ENCODE peak calls at places on chromosome 20, in eight cellular contexts. E, A, Q, U, P, Z, X and N are unnamed samples.
A peak's percentile ranks its signal among the peaks of the same experiment; 100 is the strongest.

GRCh38 chr20:32674362-32674789 is 635 bp upstream of the C20orf203 start:
- DNase-seq in P (peak; percentile 70), U (peak; percentile 35), X (peak; percentile 68), E (no peak), A (peak; percentile 41), Z (peak; percentile 70), Q (peak; percentile 67), N (peak; percentile 71)

GRCh38 chr20:50464026-50464724 is 46.0 kb upstream of the PTPN1 start:
- DNase-seq in Z (peak; percentile 41), P (peak; percentile 40), E (peak; percentile 39), Q (peak; percentile 83), U (no peak), A (peak; percentile 65), X (peak; percentile 81), N (peak; percentile 63)

GRCh38 chr20:15162061-15162740 is 824.8 kb upstream of the FLRT3 start:
- DNase-seq in U (no peak), P (no peak), X (no peak), E (no peak), A (no peak), Q (no peak), Z (no peak), N (no peak)

GRCh38 chr20:61643631-61644386 is 391.7 kb downstream of the CDH4 start:
- DNase-seq in Z (no peak), X (no peak), Q (no peak), P (no peak), A (no peak), E (peak; percentile 55), U (no peak), N (no peak)

GRCh38 chr20:44837949-44838348 is 27.6 kb upstream of the RIMS4 start:
- DNase-seq in Z (no peak), U (no peak), A (no peak), Q (no peak), E (no peak), P (no peak), X (no peak), N (no peak)

GRCh38 chr20:46265539-46265938 is 42.8 kb downstream of the CDH22 start:
- DNase-seq in X (no peak), Z (no peak), A (no peak), E (no peak), Q (no peak), P (no peak), U (no peak), N (no peak)

GRCh38 chr20:8431538-8432434 is 299.7 kb downstream of the PLCB1 start:
- DNase-seq in X (peak; percentile 76), A (no peak), E (peak; percentile 76), U (no peak), Z (no peak), P (peak; percentile 95), Q (peak; percentile 9), N (no peak)

GRCh38 chr20:36319356-36320260 is 13.5 kb downstream of the DLGAP4 start:
- DNase-seq in U (no peak), Z (no peak), Q (no peak), E (no peak), P (no peak), X (no peak), A (no peak), N (no peak)

GRCh38 chr20:25494506-25495188 is 87.2 kb downstream of the GINS1 start:
- DNase-seq in P (no peak), Q (no peak), E (no peak), X (no peak), U (no peak), A (no peak), Z (no peak), N (no peak)

GRCh38 chr20:33034901-33035492 is 3.5 kb downstream of the BPIFB6 start:
- DNase-seq in Q (no peak), E (no peak), U (no peak), Z (no peak), X (no peak), P (no peak), A (no peak), N (no peak)

GRCh38 chr20:44217342-44218092 is 6.9 kb upstream of the OSER1 start:
- DNase-seq in U (peak; percentile 20), Q (peak; percentile 86), X (peak; percentile 72), A (peak; percentile 65), P (peak; percentile 69), Z (peak; percentile 57), E (peak; percentile 60), N (peak; percentile 63)

GRCh38 chr20:5488823-5489222 is 172.1 kb upstream of the PROKR2 start:
- DNase-seq in Z (no peak), A (no peak), Q (no peak), X (no peak), E (no peak), P (no peak), U (no peak), N (no peak)

GRCh38 chr20:12605751-12606150 is 403.0 kb upstream of the SPTLC3 start:
- DNase-seq in U (no peak), Q (no peak), A (no peak), P (no peak), X (no peak), Z (no peak), E (no peak), N (no peak)

GRCh38 chr20:32456869-32457421 is 98.8 kb downstream of the ASXL1 start:
- DNase-seq in U (no peak), Q (peak; percentile 91), E (no peak), Z (peak; percentile 22), X (peak; percentile 98), P (no peak), A (peak; percentile 17), N (peak; percentile 94)

GRCh38 chr20:1415667-1416468 is 23.0 kb upstream of the FKBP1A start:
- DNase-seq in Q (no peak), Z (no peak), U (no peak), A (no peak), P (no peak), E (no peak), X (no peak), N (peak; percentile 84)

GRCh38 chr20:35539756-35540212 is 2.1 kb upstream of the ERGIC3 start:
- DNase-seq in X (peak; percentile 89), Z (no peak), P (peak; percentile 58), E (no peak), A (no peak), Q (peak; percentile 90), U (no peak), N (no peak)

GRCh38 chr20:10861086-10861485 is 187.3 kb upstream of the JAG1 start:
- DNase-seq in E (no peak), A (no peak), P (no peak), Q (no peak), X (no peak), Z (no peak), U (no peak), N (no peak)

GRCh38 chr20:52003976-52004375 is 187.6 kb downstream of the ZFP64 start:
- DNase-seq in X (no peak), U (no peak), E (no peak), Q (peak; percentile 73), P (peak; percentile 13), A (no peak), Z (no peak), N (no peak)

GRCh38 chr20:47727170-47727880 is 58.0 kb downstream of the SULF2 start:
- DNase-seq in A (peak; percentile 93), P (no peak), U (peak; percentile 15), Z (peak; percentile 50), X (no peak), E (peak; percentile 55), Q (no peak), N (no peak)

GRCh38 chr20:1813101-1813529 is 82.1 kb upstream of the SIRPA start:
- DNase-seq in A (no peak), Z (no peak), U (no peak), Q (no peak), E (peak; percentile 69), X (no peak), P (no peak), N (peak; percentile 73)

GRCh38 chr20:47493175-47493953 is 8.3 kb upstream of the NCOA3 start:
- DNase-seq in A (peak; percentile 62), P (peak; percentile 58), X (peak; percentile 55), Q (no peak), U (no peak), E (peak; percentile 92), Z (peak; percentile 61), N (peak; percentile 67)

GRCh38 chr20:42161228-42161829 is 543.2 kb upstream of the CHD6 start:
- DNase-seq in P (no peak), A (no peak), E (no peak), Q (peak; percentile 15), Z (no peak), U (no peak), X (no peak), N (no peak)

GRCh38 chr20:36852187-36852586 is 23.8 kb upstream of the TLDC2 start:
- DNase-seq in Q (no peak), U (no peak), E (no peak), Z (no peak), A (no peak), P (no peak), X (no peak), N (no peak)

GRCh38 chr20:1336699-1337387 is 7.9 kb upstream of the SDCBP2 start:
- DNase-seq in Q (no peak), U (no peak), A (no peak), P (peak; percentile 72), X (peak; percentile 15), Z (no peak), E (peak; percentile 84), N (no peak)